ENCODE peak calls at places on chromosome 7, in eight cellular contexts. One of them, this sample, is unnamed.

GRCh38 chr7:30804078-30804661 is 33.0 kb downstream of the MINDY4 start:
- DNase-seq in heart left ventricle: no peak
- DNase-seq in neuronal stem cell: no peak
- DNase-seq in ascending aorta: no peak
- DNase-seq in SJSA1: peak; percentile 84
- DNase-seq in tibial artery: no peak
- DNase-seq in right cardiac atrium: no peak
- DNase-seq in spleen: no peak
- DNase-seq in this sample: no peak

GRCh38 chr7:122577449-122578003 is 121.4 kb downstream of the RNF133 start:
- DNase-seq in heart left ventricle: no peak
- DNase-seq in neuronal stem cell: no peak
- DNase-seq in ascending aorta: no peak
- DNase-seq in SJSA1: no peak
- DNase-seq in tibial artery: no peak
- DNase-seq in right cardiac atrium: no peak
- DNase-seq in spleen: no peak
- DNase-seq in this sample: no peak

GRCh38 chr7:14850039-14850438 is 52.5 kb downstream of the DGKB start:
- DNase-seq in heart left ventricle: no peak
- DNase-seq in neuronal stem cell: no peak
- DNase-seq in ascending aorta: no peak
- DNase-seq in SJSA1: no peak
- DNase-seq in tibial artery: no peak
- DNase-seq in right cardiac atrium: no peak
- DNase-seq in spleen: no peak
- DNase-seq in this sample: no peak

GRCh38 chr7:116578526-116578925 is 53.7 kb downstream of the CAV1 start:
- DNase-seq in heart left ventricle: no peak
- DNase-seq in neuronal stem cell: no peak
- DNase-seq in ascending aorta: no peak
- DNase-seq in SJSA1: no peak
- DNase-seq in tibial artery: no peak
- DNase-seq in right cardiac atrium: no peak
- DNase-seq in spleen: no peak
- DNase-seq in this sample: no peak

GRCh38 chr7:134477954-134478353 is 19.1 kb upstream of the AKR1B1 start:
- DNase-seq in heart left ventricle: no peak
- DNase-seq in neuronal stem cell: no peak
- DNase-seq in ascending aorta: no peak
- DNase-seq in SJSA1: no peak
- DNase-seq in tibial artery: no peak
- DNase-seq in right cardiac atrium: no peak
- DNase-seq in spleen: no peak
- DNase-seq in this sample: no peak

GRCh38 chr7:140617081-140617480 is 23.5 kb downstream of the DENND2A start:
- DNase-seq in heart left ventricle: no peak
- DNase-seq in neuronal stem cell: no peak
- DNase-seq in ascending aorta: no peak
- DNase-seq in SJSA1: no peak
- DNase-seq in tibial artery: no peak
- DNase-seq in right cardiac atrium: no peak
- DNase-seq in spleen: peak; percentile 1
- DNase-seq in this sample: no peak

GRCh38 chr7:135335628-135336139 is 102.0 kb downstream of the STRA8 start:
- DNase-seq in heart left ventricle: peak; percentile 48
- DNase-seq in neuronal stem cell: peak; percentile 87
- DNase-seq in ascending aorta: no peak
- DNase-seq in SJSA1: peak; percentile 37
- DNase-seq in tibial artery: no peak
- DNase-seq in right cardiac atrium: peak; percentile 47
- DNase-seq in spleen: no peak
- DNase-seq in this sample: no peak

GRCh38 chr7:1768835-1769234 is 98.8 kb downstream of the ELFN1 start:
- DNase-seq in heart left ventricle: no peak
- DNase-seq in neuronal stem cell: no peak
- DNase-seq in ascending aorta: no peak
- DNase-seq in SJSA1: no peak
- DNase-seq in tibial artery: no peak
- DNase-seq in right cardiac atrium: no peak
- DNase-seq in spleen: no peak
- DNase-seq in this sample: no peak

GRCh38 chr7:138023618-138024333 is 21.9 kb upstream of the CREB3L2 start:
- DNase-seq in heart left ventricle: no peak
- DNase-seq in neuronal stem cell: no peak
- DNase-seq in ascending aorta: no peak
- DNase-seq in SJSA1: no peak
- DNase-seq in tibial artery: no peak
- DNase-seq in right cardiac atrium: no peak
- DNase-seq in spleen: no peak
- DNase-seq in this sample: no peak

GRCh38 chr7:158142657-158143056 is 445.0 kb downstream of the PTPRN2 start:
- DNase-seq in heart left ventricle: no peak
- DNase-seq in neuronal stem cell: no peak
- DNase-seq in ascending aorta: no peak
- DNase-seq in SJSA1: no peak
- DNase-seq in tibial artery: no peak
- DNase-seq in right cardiac atrium: no peak
- DNase-seq in spleen: no peak
- DNase-seq in this sample: no peak

DNA sequence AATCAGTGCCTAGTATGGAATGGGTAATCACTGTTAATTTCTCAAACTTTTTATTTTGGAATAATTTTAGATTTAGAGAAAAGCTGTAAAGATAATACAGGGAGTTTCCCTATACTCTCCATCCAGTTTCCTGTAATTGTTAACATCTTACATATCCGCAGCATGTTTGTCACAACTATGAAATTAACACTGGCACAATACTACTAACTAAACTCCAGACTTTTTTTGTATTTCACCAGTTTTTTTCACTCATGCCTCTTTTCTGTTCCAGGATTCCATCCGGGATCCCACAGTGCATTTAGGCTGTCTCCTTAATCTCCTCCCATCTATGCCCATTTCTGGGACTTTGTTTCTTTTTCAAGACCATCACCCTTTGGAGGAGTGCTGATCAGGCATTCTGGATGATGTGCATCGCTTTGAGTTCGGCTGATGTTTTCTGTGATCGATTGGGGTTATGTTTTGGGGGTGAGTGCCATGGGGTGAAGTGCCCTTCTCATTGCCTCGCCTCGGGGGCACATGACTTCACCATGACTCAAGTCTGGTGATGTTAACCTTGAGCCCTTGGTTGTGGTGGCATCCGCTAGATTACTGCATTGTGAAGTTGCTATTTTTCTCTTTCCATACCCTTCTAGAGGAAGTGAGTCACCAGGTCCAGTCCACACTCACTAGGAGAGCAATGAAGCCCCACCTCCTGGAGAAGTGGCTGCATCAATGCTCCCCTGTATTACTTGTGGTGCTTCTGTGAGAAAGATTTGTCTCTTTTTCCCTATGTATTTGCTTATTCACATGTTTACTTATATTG is 43.9 kb upstream of the GRB10 start:
- DNase-seq in heart left ventricle: no peak
- DNase-seq in neuronal stem cell: no peak
- DNase-seq in ascending aorta: peak; percentile 66
- DNase-seq in SJSA1: peak; percentile 70
- DNase-seq in tibial artery: no peak
- DNase-seq in right cardiac atrium: no peak
- DNase-seq in spleen: no peak
- DNase-seq in this sample: no peak
- H3K4me1 ChIP-seq in heart left ventricle: no peaks in the 10 kb centered on the region
- H3K4me1 ChIP-seq in neuronal stem cell: no peaks in the 10 kb centered on the region
- H3K4me1 ChIP-seq in ascending aorta: no peaks in the 10 kb centered on the region
- H3K4me1 ChIP-seq in SJSA1: peaks cover 19% of the 10 kb centered on the region
- H3K4me1 ChIP-seq in tibial artery: peaks cover 4% of the 10 kb centered on the region
- H3K4me1 ChIP-seq in right cardiac atrium: peaks cover 3% of the 10 kb centered on the region
- H3K4me1 ChIP-seq in spleen: peaks cover 9% of the 10 kb centered on the region
- H3K4me1 ChIP-seq in this sample: no peaks in the 10 kb centered on the region

GRCh38 chr7:87213252-87213651 is 6.3 kb downstream of the TMEM243 start:
- DNase-seq in heart left ventricle: no peak
- DNase-seq in neuronal stem cell: no peak
- DNase-seq in ascending aorta: no peak
- DNase-seq in SJSA1: no peak
- DNase-seq in tibial artery: no peak
- DNase-seq in right cardiac atrium: no peak
- DNase-seq in spleen: no peak
- DNase-seq in this sample: no peak

GRCh38 chr7:87213801-87214200 is 5.7 kb downstream of the TMEM243 start:
- DNase-seq in heart left ventricle: no peak
- DNase-seq in neuronal stem cell: no peak
- DNase-seq in ascending aorta: no peak
- DNase-seq in SJSA1: peak; percentile 89
- DNase-seq in tibial artery: no peak
- DNase-seq in right cardiac atrium: no peak
- DNase-seq in spleen: no peak
- DNase-seq in this sample: no peak

GRCh38 chr7:87216701-87217508 is 2.6 kb downstream of the TMEM243 start:
- DNase-seq in heart left ventricle: no peak
- DNase-seq in neuronal stem cell: no peak
- DNase-seq in ascending aorta: no peak
- DNase-seq in SJSA1: no peak
- DNase-seq in tibial artery: no peak
- DNase-seq in right cardiac atrium: no peak
- DNase-seq in spleen: no peak
- DNase-seq in this sample: no peak

GRCh38 chr7:87212478-87212877 is 7.1 kb downstream of the TMEM243 start:
- DNase-seq in heart left ventricle: no peak
- DNase-seq in neuronal stem cell: no peak
- DNase-seq in ascending aorta: no peak
- DNase-seq in SJSA1: no peak
- DNase-seq in tibial artery: no peak
- DNase-seq in right cardiac atrium: no peak
- DNase-seq in spleen: no peak
- DNase-seq in this sample: no peak

GRCh38 chr7:87215051-87215450 is 4.5 kb downstream of the TMEM243 start:
- DNase-seq in heart left ventricle: no peak
- DNase-seq in neuronal stem cell: no peak
- DNase-seq in ascending aorta: no peak
- DNase-seq in SJSA1: no peak
- DNase-seq in tibial artery: no peak
- DNase-seq in right cardiac atrium: no peak
- DNase-seq in spleen: no peak
- DNase-seq in this sample: no peak
- H3K4me3 ChIP-seq in heart left ventricle: no peak overlapping the region
- H3K4me3 ChIP-seq in neuronal stem cell: no peak overlapping the region
- H3K4me3 ChIP-seq in ascending aorta: no peak overlapping the region
- H3K4me3 ChIP-seq in SJSA1: no peak overlapping the region
- H3K4me3 ChIP-seq in tibial artery: no peak overlapping the region
- H3K4me3 ChIP-seq in right cardiac atrium: no peak overlapping the region
- H3K4me3 ChIP-seq in spleen: no peak overlapping the region
- H3K4me3 ChIP-seq in this sample: no peak overlapping the region

GRCh38 chr7:50283206-50283605 is 21.3 kb upstream of the IKZF1 start:
- DNase-seq in heart left ventricle: no peak
- DNase-seq in neuronal stem cell: no peak
- DNase-seq in ascending aorta: no peak
- DNase-seq in SJSA1: no peak
- DNase-seq in tibial artery: no peak
- DNase-seq in right cardiac atrium: no peak
- DNase-seq in spleen: no peak
- DNase-seq in this sample: no peak

GRCh38 chr7:50281680-50282445 is 22.7 kb upstream of the IKZF1 start:
- DNase-seq in heart left ventricle: no peak
- DNase-seq in neuronal stem cell: no peak
- DNase-seq in ascending aorta: no peak
- DNase-seq in SJSA1: no peak
- DNase-seq in tibial artery: no peak
- DNase-seq in right cardiac atrium: no peak
- DNase-seq in spleen: peak; percentile 76
- DNase-seq in this sample: no peak

GRCh38 chr7:50287121-50287520 is 17.4 kb upstream of the IKZF1 start:
- DNase-seq in heart left ventricle: no peak
- DNase-seq in neuronal stem cell: no peak
- DNase-seq in ascending aorta: no peak
- DNase-seq in SJSA1: no peak
- DNase-seq in tibial artery: no peak
- DNase-seq in right cardiac atrium: no peak
- DNase-seq in spleen: no peak
- DNase-seq in this sample: no peak

GRCh38 chr7:50285259-50285658 is 19.3 kb upstream of the IKZF1 start:
- DNase-seq in heart left ventricle: no peak
- DNase-seq in neuronal stem cell: no peak
- DNase-seq in ascending aorta: no peak
- DNase-seq in SJSA1: no peak
- DNase-seq in tibial artery: no peak
- DNase-seq in right cardiac atrium: no peak
- DNase-seq in spleen: no peak
- DNase-seq in this sample: no peak

DNA sequence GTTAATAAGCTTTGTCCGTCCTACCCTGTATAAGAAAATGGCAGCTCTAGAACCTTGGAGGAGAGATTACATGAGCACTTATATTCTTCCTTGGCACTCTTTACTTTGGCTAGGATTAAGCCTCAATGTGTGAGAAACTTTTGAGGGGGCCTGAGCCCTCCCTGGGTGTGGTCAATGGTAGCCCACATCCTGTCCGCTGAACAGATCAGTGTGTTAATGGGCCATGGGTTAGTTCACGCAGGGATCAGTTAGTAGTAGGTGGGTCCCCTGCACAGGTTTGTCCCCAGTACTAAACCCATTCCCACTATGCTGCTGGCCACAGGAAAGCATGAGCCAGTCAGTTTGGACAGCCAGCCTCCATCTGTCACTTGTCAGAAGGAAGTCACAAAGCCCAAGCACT is 20.2 kb upstream of the IKZF1 start:
- DNase-seq in heart left ventricle: no peak
- DNase-seq in neuronal stem cell: no peak
- DNase-seq in ascending aorta: no peak
- DNase-seq in SJSA1: no peak
- DNase-seq in tibial artery: no peak
- DNase-seq in right cardiac atrium: no peak
- DNase-seq in spleen: no peak
- DNase-seq in this sample: no peak
- H3K4me1 ChIP-seq in heart left ventricle: no peaks in the 10 kb centered on the region
- H3K4me1 ChIP-seq in neuronal stem cell: no peaks in the 10 kb centered on the region
- H3K4me1 ChIP-seq in ascending aorta: no peaks in the 10 kb centered on the region
- H3K4me1 ChIP-seq in SJSA1: no peaks in the 10 kb centered on the region
- H3K4me1 ChIP-seq in tibial artery: no peaks in the 10 kb centered on the region
- H3K4me1 ChIP-seq in right cardiac atrium: no peaks in the 10 kb centered on the region
- H3K4me1 ChIP-seq in spleen: peaks cover 55% of the 10 kb centered on the region
- H3K4me1 ChIP-seq in this sample: no peaks in the 10 kb centered on the region

DNA sequence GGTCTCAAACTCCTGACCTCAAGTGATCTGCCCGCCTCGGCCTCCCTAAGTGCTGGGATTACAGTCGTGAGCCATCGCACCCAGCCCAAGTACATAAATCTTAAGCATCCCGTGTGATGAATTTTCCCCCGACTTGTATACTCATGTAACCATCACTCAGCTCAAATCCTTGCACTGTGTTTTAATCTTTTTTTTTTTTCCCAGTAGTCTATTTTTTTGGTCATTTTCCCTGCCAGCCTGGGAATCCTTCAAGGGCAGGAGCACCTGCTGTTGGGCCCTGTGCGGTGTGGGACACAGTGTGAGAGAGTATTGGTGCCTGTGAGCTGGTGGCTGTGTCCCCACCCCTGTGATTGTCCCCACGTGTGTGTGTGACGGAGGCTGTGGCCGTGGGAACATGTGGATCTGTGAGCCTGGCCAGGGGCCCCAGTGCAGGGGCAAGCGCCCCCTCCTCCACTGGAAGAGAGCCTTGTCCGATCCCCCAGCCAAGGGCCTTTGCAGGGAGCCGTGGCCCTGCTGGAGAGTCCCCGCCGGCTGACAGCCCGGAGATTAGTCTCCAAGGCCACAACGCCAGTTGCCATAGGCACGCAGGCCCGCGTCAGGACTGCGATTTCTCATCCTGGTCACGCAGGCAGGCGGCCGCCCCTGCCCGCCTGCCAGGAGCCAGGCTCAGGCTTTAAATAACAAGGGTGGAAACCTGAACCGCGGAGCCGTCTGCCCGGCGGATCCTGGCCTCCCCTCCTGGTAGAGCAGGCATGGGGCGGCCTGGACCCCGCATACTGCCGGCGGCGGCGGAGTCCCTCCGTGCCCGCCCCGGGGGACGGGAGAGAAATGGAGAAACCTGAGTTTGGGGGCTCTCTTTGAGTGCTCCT is 26.5 kb downstream of the GTF2IRD1 start:
- DNase-seq in heart left ventricle: peak; percentile 94
- DNase-seq in neuronal stem cell: peak; percentile 78
- DNase-seq in ascending aorta: peak; percentile 94
- DNase-seq in SJSA1: no peak
- DNase-seq in tibial artery: peak; percentile 97
- DNase-seq in right cardiac atrium: peak; percentile 95
- DNase-seq in spleen: peak; percentile 86
- DNase-seq in this sample: peak; percentile 80
- H3K4me3 ChIP-seq in heart left ventricle: peak overlapping the region; percentile 56
- H3K4me3 ChIP-seq in neuronal stem cell: peak overlapping the region; percentile 41
- H3K4me3 ChIP-seq in ascending aorta: peak overlapping the region; percentile 57
- H3K4me3 ChIP-seq in SJSA1: no peak overlapping the region
- H3K4me3 ChIP-seq in tibial artery: peak overlapping the region; percentile 47
- H3K4me3 ChIP-seq in right cardiac atrium: peak overlapping the region; percentile 30
- H3K4me3 ChIP-seq in spleen: peak overlapping the region; percentile 40
- H3K4me3 ChIP-seq in this sample: no peak overlapping the region